ENCODE peak calls at places on chromosomes 12 and 14, in six cellular contexts. Z, C, A, Q, T and X are unnamed samples. For H3K4me1, the result is how much of the 10 kb centered on the place peaks cover.

GRCh38 chr12:22039361-22039760 is 6.7 kb upstream of the CMAS start:
- DNase-seq in Z (no peak), C (no peak), A (peak), Q (no peak), T (no peak), X (no peak)

GRCh38 chr12:65170245-65170881 is 980 bp downstream of the LEMD3 start:
- DNase-seq in Z (peak), C (peak), A (peak), Q (peak), T (peak), X (no peak)

GRCh38 chr14:51726166-51726899 is 74.6 kb downstream of the FRMD6 start:
- DNase-seq in Z (no peak), C (no peak), A (no peak), Q (no peak), T (no peak), X (no peak)

GRCh38 chr14:89575386-89576061 is 158.5 kb upstream of the FOXN3 start:
- DNase-seq in Z (no peak), C (no peak), A (no peak), Q (no peak), T (no peak), X (no peak)

GRCh38 chr12:96195845-96196451 is 1.8 kb downstream of the ELK3 start:
- DNase-seq in Z (no peak), C (peak), A (no peak), Q (no peak), T (peak), X (no peak)

GRCh38 chr12:124939428-124940142 is 25.1 kb upstream of the UBC start:
- DNase-seq in Z (peak), C (peak), A (peak), Q (peak), T (peak), X (peak)

GRCh38 chr14:49960453-49960852 is 67.6 kb downstream of the ARF6 start:
- DNase-seq in Z (no peak), C (no peak), A (no peak), Q (no peak), T (no peak), X (no peak)

GRCh38 chr12:6964605-6965025 is 5.8 kb downstream of the PHB2 start:
- DNase-seq in Z (no peak), C (no peak), A (no peak), Q (no peak), T (no peak), X (no peak)

GRCh38 chr12:114241973-114242434 is 163.9 kb downstream of the TBX5 start:
- DNase-seq in Z (no peak), C (peak), A (peak), Q (no peak), T (no peak), X (no peak)

GRCh38 chr14:32472512-32473472 is 143.7 kb downstream of the AKAP6 start:
- DNase-seq in Z (peak), C (peak), A (no peak), Q (no peak), T (peak), X (no peak)

GRCh38 chr12:4134833-4135597 is 138.5 kb upstream of the CCND2 start:
- DNase-seq in Z (no peak), C (no peak), A (no peak), Q (no peak), T (peak), X (no peak)

GRCh38 chr14:69620211-69620611 is 8.8 kb downstream of the SUSD6 start:
- DNase-seq in Z (no peak), C (no peak), A (no peak), Q (no peak), T (no peak), X (no peak)

GRCh38 chr14:69617796-69618195 is 6.4 kb downstream of the SUSD6 start:
- DNase-seq in Z (no peak), C (no peak), A (no peak), Q (no peak), T (no peak), X (no peak)

GRCh38 chr14:69624131-69624530 is 12.7 kb downstream of the SUSD6 start:
- DNase-seq in Z (no peak), C (no peak), A (no peak), Q (no peak), T (no peak), X (no peak)

GRCh38 chr14:69619007-69619406 is 7.6 kb downstream of the SUSD6 start:
- DNase-seq in Z (no peak), C (no peak), A (no peak), Q (no peak), T (no peak), X (no peak)

DNA sequence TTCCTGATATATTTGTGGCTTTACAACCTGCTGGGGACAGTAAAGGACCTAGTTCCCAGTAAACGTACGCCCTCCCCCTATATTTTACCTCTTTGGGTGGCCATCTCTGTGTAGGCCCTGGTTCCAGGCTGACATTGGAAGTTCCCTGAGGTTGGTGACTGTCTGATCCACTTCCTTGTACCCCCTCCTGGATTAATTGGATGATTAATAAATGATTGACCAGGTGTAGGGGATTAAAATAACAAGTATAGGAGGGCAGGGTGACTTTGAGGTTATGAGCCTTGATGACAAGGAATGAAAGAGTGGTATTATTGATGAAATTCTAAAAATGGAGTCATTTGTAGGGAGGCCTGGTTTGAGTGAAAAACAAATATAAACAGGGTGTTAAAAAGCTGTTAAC is 9.6 kb downstream of the SUSD6 start:
- DNase-seq in Z (no peak), C (no peak), A (no peak), Q (no peak), T (no peak), X (no peak)
- H3K4me1 ChIP-seq in Z (under half), C (under half), A (under half), Q (half or more), T (under half), X (half or more)

DNA sequence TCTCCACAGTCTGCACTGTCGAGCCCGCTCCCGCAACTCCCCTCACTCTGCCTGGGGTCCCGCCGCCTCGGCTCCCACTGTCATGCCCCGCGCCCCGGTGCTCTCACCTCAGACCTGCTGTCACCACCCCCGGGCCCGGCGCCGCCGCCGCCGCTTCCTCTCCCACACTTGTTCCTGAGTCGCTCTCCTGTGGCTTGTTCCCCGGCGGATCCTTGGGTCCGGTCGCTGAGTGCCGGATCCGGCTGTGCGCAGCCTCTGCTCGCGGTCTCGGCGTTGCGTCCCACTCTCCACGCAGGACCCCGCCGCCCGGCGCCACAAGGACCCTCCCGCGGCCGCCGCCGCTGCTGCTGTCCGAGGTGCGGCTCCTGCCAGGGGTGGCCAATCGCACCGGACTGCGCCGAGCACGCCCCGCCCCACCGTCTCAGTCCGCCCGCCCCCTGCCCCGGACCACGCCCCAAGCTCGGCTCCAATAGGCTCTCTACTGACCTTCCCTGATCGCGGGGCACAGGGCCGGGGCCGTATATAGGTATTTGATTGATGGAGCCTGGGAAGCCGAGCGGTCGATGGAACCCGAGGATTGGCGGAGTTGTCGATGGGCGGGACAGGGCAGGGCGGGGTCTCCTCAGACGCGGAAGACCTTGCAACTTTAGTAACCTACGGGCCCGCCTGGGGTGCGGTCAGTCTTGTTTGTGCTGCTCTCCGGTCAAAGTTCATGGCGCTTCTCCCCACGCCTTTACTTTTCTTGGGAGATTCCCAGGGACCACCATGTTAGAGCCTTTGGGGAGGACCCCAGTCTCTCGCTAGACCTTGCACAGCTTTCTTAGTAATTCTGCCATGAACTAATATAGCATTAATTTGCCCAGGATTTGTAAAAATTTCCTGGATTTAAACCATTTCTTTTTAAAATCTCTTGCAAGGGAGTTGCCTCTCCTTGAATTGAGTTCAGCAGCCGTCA is at the start of gene TAOK3:
- DNase-seq in Z (peak), C (peak), A (peak), Q (peak), T (peak), X (peak)
- H3K4me1 ChIP-seq in Z (half or more), C (under half), A (under half), Q (under half), T (under half), X (half or more)

GRCh38 chr14:22520786-22521185 is 68.2 kb downstream of the DAD1 start:
- DNase-seq in Z (no peak), C (no peak), A (no peak), Q (no peak), T (no peak), X (no peak)

GRCh38 chr14:22520235-22520634 is 68.8 kb downstream of the DAD1 start:
- DNase-seq in Z (no peak), C (no peak), A (no peak), Q (no peak), T (no peak), X (no peak)

GRCh38 chr14:22523283-22523682 is 65.7 kb downstream of the DAD1 start:
- DNase-seq in Z (no peak), C (no peak), A (no peak), Q (no peak), T (no peak), X (no peak)

GRCh38 chr14:22524105-22524783 is 64.8 kb downstream of the DAD1 start:
- DNase-seq in Z (no peak), C (no peak), A (no peak), Q (no peak), T (no peak), X (no peak)

DNA sequence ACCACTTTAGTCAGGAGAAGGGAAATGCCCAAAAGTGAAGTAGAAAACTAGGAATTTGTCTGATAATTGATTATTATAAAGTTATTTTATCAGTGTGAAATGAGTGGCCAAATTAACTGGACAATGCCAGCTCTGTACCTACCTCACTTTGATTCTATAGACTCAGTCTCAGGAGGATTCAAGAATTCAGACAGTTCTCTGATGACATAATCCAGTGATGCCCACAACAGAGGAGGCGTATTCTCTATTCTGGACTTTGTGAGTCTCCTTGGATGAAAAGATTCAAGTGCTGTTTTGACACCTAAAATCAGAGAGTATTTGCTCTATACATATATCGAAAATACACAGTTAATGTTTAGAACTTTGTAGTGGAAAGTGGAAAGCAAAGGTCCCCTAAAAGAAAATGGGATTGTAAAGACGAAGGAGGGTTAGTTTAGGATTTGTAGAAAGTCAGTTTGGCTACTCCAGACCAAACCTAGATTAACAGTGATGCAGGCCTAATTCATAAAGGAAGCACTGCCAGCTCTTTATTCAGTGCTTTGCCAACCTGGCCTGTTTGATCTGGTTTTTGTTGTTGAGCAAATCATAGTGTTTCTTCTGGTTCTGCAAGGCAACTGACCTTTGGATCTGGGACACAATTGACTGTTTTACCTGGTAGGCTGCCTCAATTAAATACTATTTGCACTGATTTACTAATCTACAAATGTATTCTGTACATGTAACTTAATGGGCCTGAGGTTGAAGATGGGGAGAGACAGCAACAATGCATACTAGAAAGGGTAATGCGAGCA is 67.4 kb downstream of the DAD1 start:
- DNase-seq in Z (no peak), C (no peak), A (no peak), Q (no peak), T (no peak), X (no peak)
- H3K4me1 ChIP-seq in Z (under half), C (under half), A (under half), Q (under half), T (under half), X (under half)

GRCh38 chr12:46390304-46390703 is 17.7 kb upstream of the SLC38A2 start:
- DNase-seq in Z (no peak), C (no peak), A (no peak), Q (no peak), T (no peak), X (no peak)
- H3K4me1 ChIP-seq in Z (under half), C (half or more), A (under half), Q (under half), T (under half), X (half or more)

DNA sequence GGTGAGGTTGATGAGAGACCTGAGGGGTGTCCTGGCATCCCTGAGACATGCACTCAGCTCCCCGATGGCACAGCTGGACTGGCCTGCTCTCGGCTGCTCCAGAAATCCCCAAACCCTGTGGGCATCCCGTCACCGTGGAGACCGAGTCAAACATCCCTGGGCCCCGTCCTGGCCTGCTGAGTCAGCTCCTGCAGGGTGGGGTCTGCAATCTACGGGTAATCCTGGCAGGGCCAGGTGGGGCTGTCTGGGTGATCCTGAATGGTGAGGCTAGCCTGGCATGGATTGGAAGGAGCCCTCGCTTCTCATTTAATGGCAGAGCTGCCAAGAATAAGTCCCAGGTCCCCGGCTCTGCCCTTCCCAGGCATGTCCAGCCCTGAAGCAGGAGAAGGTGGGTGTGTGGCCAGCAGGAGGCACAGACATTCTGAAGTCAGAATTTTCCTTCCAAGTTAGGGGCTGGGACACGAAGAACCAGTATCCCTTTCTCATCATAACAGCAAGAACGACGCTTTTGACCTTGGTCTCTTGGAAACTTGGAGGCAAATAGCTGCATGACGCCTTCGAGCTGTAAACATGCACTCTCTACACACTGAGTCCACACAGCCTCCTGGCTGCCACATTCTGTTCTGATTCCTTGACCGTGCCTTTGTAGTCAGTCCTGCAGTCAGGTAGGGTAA is 17.7 kb upstream of the SERPINA4 start:
- DNase-seq in Z (no peak), C (no peak), A (peak), Q (no peak), T (peak), X (peak)
- H3K4me1 ChIP-seq in Z (under half), C (under half), A (under half), Q (under half), T (under half), X (under half)

DNA sequence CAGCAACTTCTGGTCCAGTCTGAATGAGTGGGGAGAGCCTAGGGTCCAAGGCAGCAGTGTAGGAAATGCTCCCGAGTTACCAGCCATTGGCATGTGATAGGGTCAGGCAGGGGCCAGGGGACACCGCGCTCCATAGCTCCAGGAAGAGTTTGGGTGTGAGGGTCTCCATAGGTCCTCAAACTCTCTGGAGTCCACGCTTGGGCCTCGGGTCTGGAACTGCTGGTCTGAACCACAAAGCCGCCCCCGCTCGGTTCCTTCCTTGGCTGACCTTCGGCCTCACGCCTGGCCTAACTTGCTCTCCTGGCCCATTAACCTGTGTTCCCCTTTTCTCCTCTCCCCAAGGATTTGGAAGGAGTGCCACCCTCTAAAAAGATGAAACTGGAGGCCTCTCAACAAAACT is 19.8 kb upstream of the MLXIP start:
- DNase-seq in Z (no peak), C (no peak), A (no peak), Q (no peak), T (no peak), X (no peak)
- H3K4me1 ChIP-seq in Z (under half), C (under half), A (under half), Q (under half), T (under half), X (under half)

DNA sequence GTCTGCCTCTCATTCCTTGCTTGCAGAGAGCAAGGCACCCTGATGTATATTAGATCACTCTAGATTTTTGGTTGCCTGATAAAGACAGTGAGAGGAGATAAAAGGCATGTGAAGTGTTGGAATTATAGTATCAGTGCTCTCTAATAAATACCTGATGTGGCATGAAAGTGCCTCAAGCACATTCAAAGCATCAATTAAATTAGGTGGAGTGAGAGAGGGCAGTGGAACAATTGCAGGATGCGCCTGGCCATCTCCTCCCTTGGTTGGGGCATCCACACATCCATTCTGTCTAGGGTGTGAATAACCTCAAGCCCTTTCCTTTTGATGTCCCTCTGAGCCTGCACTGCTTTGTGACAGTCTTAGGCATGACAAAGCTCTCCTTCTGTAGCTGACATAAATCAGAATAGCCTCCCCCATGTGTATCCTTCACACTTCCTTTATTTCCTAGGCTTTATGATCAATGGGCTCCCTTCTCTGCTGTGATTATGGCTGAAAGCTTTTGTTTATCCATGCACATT is 13.6 kb downstream of the EMP1 start:
- DNase-seq in Z (no peak), C (no peak), A (no peak), Q (no peak), T (peak), X (no peak)
- H3K4me1 ChIP-seq in Z (under half), C (half or more), A (under half), Q (under half), T (under half), X (half or more)

GRCh38 chr12:14256139-14256538 is 109.3 kb upstream of the ATF7IP start:
- DNase-seq in Z (no peak), C (no peak), A (no peak), Q (no peak), T (no peak), X (no peak)
- H3K4me1 ChIP-seq in Z (under half), C (under half), A (half or more), Q (under half), T (under half), X (half or more)

DNA sequence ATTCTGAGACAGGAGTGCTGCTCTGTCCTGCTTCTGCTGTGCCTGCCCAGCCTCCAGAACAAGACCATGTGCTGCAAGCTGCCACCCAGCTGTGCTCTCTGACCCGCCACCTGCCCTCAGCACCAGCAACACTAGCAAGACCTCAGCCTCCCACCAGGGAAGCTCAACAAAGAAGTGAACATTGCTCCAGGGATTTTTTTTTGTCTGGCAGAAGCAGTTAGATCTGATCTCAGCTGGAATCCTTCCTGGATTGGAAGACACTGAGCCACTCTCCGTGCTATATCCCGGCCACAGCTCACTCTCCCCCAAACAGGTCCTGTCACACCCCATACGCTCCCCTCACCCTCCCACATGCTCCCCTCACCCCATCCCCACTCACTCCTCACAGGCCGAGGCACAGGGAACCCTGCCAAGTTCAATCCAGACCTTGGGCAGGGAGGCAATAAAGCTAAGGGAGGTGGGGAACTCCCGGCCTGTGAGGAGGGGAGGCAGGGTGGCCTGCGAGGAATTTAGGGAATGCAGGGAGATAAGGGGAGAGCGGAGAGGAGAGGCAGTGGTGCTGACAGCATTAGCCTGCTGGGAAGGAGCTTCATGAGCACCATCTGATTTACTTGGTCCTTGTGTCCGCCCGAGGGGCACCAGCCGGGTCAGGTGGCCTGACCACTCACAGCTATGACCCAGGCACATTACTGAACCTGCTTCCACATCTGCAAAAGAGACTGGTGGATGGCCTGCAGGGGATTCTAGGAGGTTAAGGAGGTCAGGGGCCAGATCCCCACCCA is 29.7 kb downstream of the CCDC85C start:
- DNase-seq in Z (no peak), C (peak), A (peak), Q (no peak), T (peak), X (no peak)
- H3K4me1 ChIP-seq in Z (half or more), C (half or more), A (half or more), Q (half or more), T (half or more), X (half or more)